ENCODE peak calls at places on chromosome 7, in ten cellular contexts. I is hepatocyte, Y is psoas muscle, Z is neural crest cell, T is ovary, N is A549, R is breast epithelium, H is stomach, X is Calu3, F is AG04450. A is an unnamed sample.

GRCh38 chr7:47601119-47601880 is 19.4 kb upstream of the TNS3 start:
- DNase-seq in I (no peak), Y (no peak), Z (no peak), T (no peak), N (peak; percentile 93), R (no peak), H (no peak), X (peak; percentile 74), F (peak; percentile 70), A (no peak)

GRCh38 chr7:7103343-7104313 is 78.7 kb upstream of the C1GALT1 start:
- DNase-seq in I (peak; percentile 64), Y (no peak), Z (no peak), T (no peak), N (peak; percentile 66), R (no peak), H (no peak), X (peak; percentile 20), F (peak; percentile 20), A (peak; percentile 65)

GRCh38 chr7:92873776-92874175 is 37.4 kb upstream of the CDK6 start:
- DNase-seq in I (no peak), Y (no peak), Z (no peak), T (no peak), N (no peak), R (no peak), H (no peak), X (no peak), F (no peak), A (no peak)

GRCh38 chr7:31002256-31002655 is 38.5 kb downstream of the GHRHR start:
- DNase-seq in I (no peak), Y (no peak), Z (no peak), T (no peak), N (no peak), R (no peak), H (no peak), X (no peak), F (no peak), A (no peak)

GRCh38 chr7:66043681-66044497 is 31.7 kb upstream of the ASL start:
- DNase-seq in I (peak; percentile 69), Y (peak; percentile 83), Z (no peak), T (peak; percentile 31), N (no peak), R (peak; percentile 57), H (peak; percentile 78), X (peak; percentile 39), F (no peak), A (peak; percentile 26)

GRCh38 chr7:107994366-107994765 is 8.6 kb downstream of the LAMB1 start:
- DNase-seq in I (no peak), Y (no peak), Z (no peak), T (no peak), N (no peak), R (no peak), H (no peak), X (no peak), F (no peak), A (no peak)

GRCh38 chr7:3942778-3943177 is 641.7 kb downstream of the SDK1 start:
- DNase-seq in I (no peak), Y (no peak), Z (no peak), T (no peak), N (peak; percentile 16), R (no peak), H (no peak), X (no peak), F (no peak), A (no peak)

GRCh38 chr7:57225666-57226065 is 93.4 kb upstream of the ZNF479 start:
- DNase-seq in I (no peak), Y (no peak), Z (no peak), T (no peak), N (no peak), R (no peak), H (no peak), X (no peak), F (no peak), A (no peak)

GRCh38 chr7:31398815-31399214 is 58.3 kb upstream of the NEUROD6 start:
- DNase-seq in I (no peak), Y (no peak), Z (no peak), T (no peak), N (peak; percentile 16), R (no peak), H (no peak), X (no peak), F (no peak), A (no peak)

GRCh38 chr7:78140109-78140508 is 341.5 kb downstream of the PHTF2 start:
- DNase-seq in I (no peak), Y (no peak), Z (no peak), T (no peak), N (no peak), R (no peak), H (no peak), X (no peak), F (no peak), A (no peak)

GRCh38 chr7:137196665-137197064 is 146.9 kb downstream of the PTN start:
- DNase-seq in I (no peak), Y (no peak), Z (no peak), T (no peak), N (no peak), R (no peak), H (no peak), X (no peak), F (no peak), A (no peak)

GRCh38 chr7:38451840-38452239 is 178.4 kb upstream of the TARP start:
- DNase-seq in I (peak; percentile 25), Y (no peak), Z (no peak), T (no peak), N (peak; percentile 37), R (no peak), H (no peak), X (no peak), F (no peak), A (peak; percentile 11)
- TF ChIP-seq CTCF in I (peak; percentile 50), Y (no peak), Z (peak; percentile 46), T (no peak), N (peak; percentile 33), R (no peak), H (no peak), X (no peak), F (peak; percentile 48), A (no peak)

DNA sequence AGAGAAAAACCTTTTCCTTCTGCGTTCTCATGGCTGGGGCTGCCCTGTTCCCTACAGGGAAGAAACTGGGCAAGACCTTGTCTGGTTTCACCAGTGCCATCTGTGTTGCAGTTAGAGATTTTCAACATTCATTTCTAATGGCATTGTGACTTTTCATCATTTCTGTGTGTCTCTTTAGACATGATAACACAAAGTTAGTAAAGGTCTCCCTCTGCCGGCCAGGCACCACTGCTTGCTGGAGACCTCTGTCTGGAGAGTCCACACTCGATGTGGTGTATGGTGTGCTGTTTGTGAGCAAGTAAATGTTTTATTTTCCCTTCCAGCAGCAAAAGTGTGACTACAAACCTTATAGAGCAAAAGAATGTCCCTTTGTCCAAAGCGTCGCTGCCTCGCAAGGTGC is 213.5 kb downstream of the PAXIP1 start:
- DNase-seq in I (peak; percentile 59), Y (no peak), Z (peak; percentile 23), T (no peak), N (peak; percentile 24), R (no peak), H (no peak), X (no peak), F (no peak), A (no peak)
- TF ChIP-seq CTCF in I (peak; percentile 62), Y (no peak), Z (peak; percentile 50), T (no peak), N (peak; percentile 8), R (no peak), H (no peak), X (no peak), F (no peak), A (no peak)

GRCh38 chr7:24764972-24765744 is 7.9 kb upstream of the GSDME start:
- DNase-seq in I (no peak), Y (no peak), Z (no peak), T (no peak), N (no peak), R (no peak), H (no peak), X (no peak), F (no peak), A (no peak)
- TF ChIP-seq CTCF in I (no peak), Y (no peak), Z (no peak), T (no peak), N (no peak), R (no peak), H (no peak), X (no peak), F (no peak), A (no peak)

GRCh38 chr7:34091330-34091917 is 186.1 kb downstream of the BMPER start:
- DNase-seq in I (peak; percentile 49), Y (no peak), Z (no peak), T (peak; percentile 45), N (peak; percentile 53), R (no peak), H (peak; percentile 33), X (peak; percentile 66), F (peak; percentile 18), A (no peak)
- TF ChIP-seq CTCF in I (peak; percentile 52), Y (peak; percentile 67), Z (peak; percentile 70), T (no peak), N (peak; percentile 62), R (no peak), H (peak; percentile 20), X (peak; percentile 61), F (peak; percentile 51), A (peak; percentile 50)

GRCh38 chr7:2403718-2404648 is 572 bp downstream of the CHST12 start:
- DNase-seq in I (peak; percentile 70), Y (peak; percentile 67), Z (peak; percentile 37), T (peak; percentile 49), N (no peak), R (no peak), H (peak; percentile 44), X (peak; percentile 67), F (no peak), A (peak; percentile 64)
- TF ChIP-seq CTCF in I (no peak), Y (no peak), Z (peak; percentile 45), T (no peak), N (no peak), R (peak; percentile 13), H (peak; percentile 12), X (peak; percentile 16), F (peak; percentile 35), A (no peak)

GRCh38 chr7:14886533-14886932 is 16.0 kb downstream of the DGKB start:
- DNase-seq in I (no peak), Y (no peak), Z (no peak), T (no peak), N (no peak), R (no peak), H (no peak), X (no peak), F (no peak), A (no peak)
- TF ChIP-seq CTCF in I (no peak), Y (no peak), Z (no peak), T (no peak), N (no peak), R (no peak), H (no peak), X (no peak), F (no peak), A (no peak)